ENCODE peak calls at places on chromosomes 13 and 19, in eight cellular contexts. T, D, P, W, K, F, M and A are unnamed samples. For H3K4me1, the result is how much of the 10 kb centered on the place peaks cover.

GRCh38 chr13:32783067-32783466 is 196.8 kb downstream of the PDS5B start:
- DNase-seq in T (no peak), D (peak), P (no peak), W (no peak), K (no peak), F (no peak), M (no peak), A (no peak)

GRCh38 chr19:19434483-19435045 is 29.1 kb downstream of the GATAD2A start:
- DNase-seq in T (no peak), D (peak), P (no peak), W (no peak), K (no peak), F (peak), M (no peak), A (peak)

GRCh38 chr19:13622727-13623126 is 116.4 kb upstream of the CACNA1A start:
- DNase-seq in T (no peak), D (no peak), P (no peak), W (peak), K (no peak), F (no peak), M (no peak), A (no peak)

GRCh38 chr13:67383358-67383757 is 153.2 kb upstream of the PCDH9 start:
- DNase-seq in T (no peak), D (peak), P (no peak), W (no peak), K (no peak), F (no peak), M (no peak), A (no peak)

GRCh38 chr19:13146763-13147563 is 3.2 kb downstream of the STX10 start:
- DNase-seq in T (no peak), D (no peak), P (peak), W (no peak), K (no peak), F (peak), M (no peak), A (peak)

GRCh38 chr13:94369862-94370491 is 109.5 kb downstream of the DCT start:
- DNase-seq in T (no peak), D (peak), P (no peak), W (no peak), K (no peak), F (peak), M (no peak), A (no peak)

GRCh38 chr13:108402850-108403249 is 133.3 kb downstream of the TNFSF13B start:
- DNase-seq in T (no peak), D (no peak), P (no peak), W (peak), K (no peak), F (no peak), M (no peak), A (no peak)

GRCh38 chr13:32225494-32225931 is 89.7 kb downstream of the ZAR1L start:
- DNase-seq in T (no peak), D (peak), P (no peak), W (no peak), K (no peak), F (no peak), M (no peak), A (no peak)

GRCh38 chr19:2923510-2923909 is 21.3 kb downstream of the ZNF77 start:
- DNase-seq in T (no peak), D (peak), P (no peak), W (no peak), K (no peak), F (peak), M (no peak), A (no peak)

GRCh38 chr13:41056194-41056593 is 5.1 kb upstream of the WBP4 start:
- DNase-seq in T (no peak), D (no peak), P (no peak), W (no peak), K (no peak), F (no peak), M (no peak), A (no peak)

GRCh38 chr13:28286263-28286662 is 147.9 kb downstream of the PAN3 start:
- DNase-seq in T (no peak), D (no peak), P (no peak), W (no peak), K (no peak), F (no peak), M (no peak), A (no peak)

GRCh38 chr13:67416047-67416925 is 186.2 kb upstream of the PCDH9 start:
- DNase-seq in T (no peak), D (peak), P (peak), W (peak), K (no peak), F (peak), M (no peak), A (peak)

GRCh38 chr13:109844396-109844795 is 58.0 kb upstream of the IRS2 start:
- DNase-seq in T (no peak), D (peak), P (no peak), W (no peak), K (no peak), F (no peak), M (no peak), A (no peak)

GRCh38 chr19:18594096-18594823 is 5.7 kb downstream of the REX1BD start:
- DNase-seq in T (peak), D (peak), P (peak), W (peak), K (peak), F (peak), M (peak), A (no peak)

GRCh38 chr13:24502567-24503375 is 9.8 kb downstream of the PARP4 start:
- DNase-seq in T (no peak), D (peak), P (no peak), W (peak), K (no peak), F (peak), M (no peak), A (no peak)

GRCh38 chr19:53010494-53010893 is 3.2 kb upstream of the ERVV-1 start:
- DNase-seq in T (no peak), D (no peak), P (no peak), W (peak), K (no peak), F (no peak), M (no peak), A (no peak)

GRCh38 chr19:32388393-32388724 is 17.2 kb upstream of the DPY19L3 start:
- DNase-seq in T (no peak), D (no peak), P (no peak), W (no peak), K (no peak), F (no peak), M (no peak), A (no peak)

GRCh38 chr13:75101997-75102720 is 379.8 kb downstream of the TBC1D4 start:
- DNase-seq in T (no peak), D (peak), P (no peak), W (peak), K (no peak), F (no peak), M (no peak), A (no peak)

GRCh38 chr13:33319859-33320258 is 34.3 kb upstream of the STARD13 start:
- DNase-seq in T (no peak), D (no peak), P (no peak), W (no peak), K (no peak), F (no peak), M (no peak), A (no peak)

GRCh38 chr13:33307820-33308219 is 22.3 kb upstream of the STARD13 start:
- DNase-seq in T (no peak), D (peak), P (no peak), W (no peak), K (no peak), F (no peak), M (no peak), A (no peak)

GRCh38 chr13:29917573-29918091 is 67.2 kb upstream of the UBL3 start:
- DNase-seq in T (no peak), D (no peak), P (no peak), W (no peak), K (no peak), F (no peak), M (no peak), A (no peak)

GRCh38 chr13:29849071-29849541 is 1.3 kb downstream of the UBL3 start:
- DNase-seq in T (peak), D (peak), P (peak), W (peak), K (peak), F (peak), M (peak), A (no peak)

DNA sequence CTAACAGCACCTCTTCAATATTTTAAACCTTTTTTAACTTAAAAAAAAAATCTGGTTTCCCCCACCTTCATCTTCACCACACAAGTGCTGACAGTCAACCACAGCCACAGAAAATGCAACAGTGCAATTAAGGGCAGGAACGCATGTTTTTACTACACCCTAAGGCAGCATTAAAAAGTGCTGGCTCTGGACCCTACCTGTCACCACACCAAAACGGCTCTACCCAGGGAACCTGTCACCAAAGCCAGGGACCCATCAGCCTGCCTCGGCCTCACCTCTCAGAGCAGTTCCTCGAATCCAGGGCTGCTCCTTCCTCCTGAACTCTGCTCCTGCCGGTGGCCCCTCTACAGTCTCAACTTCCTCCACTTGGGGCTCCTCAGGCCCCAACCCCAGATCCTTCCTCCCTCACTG is 22.5 kb upstream of the SLC35E1 start:
- DNase-seq in T (peak), D (no peak), P (no peak), W (no peak), K (no peak), F (no peak), M (no peak), A (no peak)
- H3K4me1 ChIP-seq in T (under half), D (under half), P (under half), W (under half), K (under half), F (half or more), M (under half), A (under half)

DNA sequence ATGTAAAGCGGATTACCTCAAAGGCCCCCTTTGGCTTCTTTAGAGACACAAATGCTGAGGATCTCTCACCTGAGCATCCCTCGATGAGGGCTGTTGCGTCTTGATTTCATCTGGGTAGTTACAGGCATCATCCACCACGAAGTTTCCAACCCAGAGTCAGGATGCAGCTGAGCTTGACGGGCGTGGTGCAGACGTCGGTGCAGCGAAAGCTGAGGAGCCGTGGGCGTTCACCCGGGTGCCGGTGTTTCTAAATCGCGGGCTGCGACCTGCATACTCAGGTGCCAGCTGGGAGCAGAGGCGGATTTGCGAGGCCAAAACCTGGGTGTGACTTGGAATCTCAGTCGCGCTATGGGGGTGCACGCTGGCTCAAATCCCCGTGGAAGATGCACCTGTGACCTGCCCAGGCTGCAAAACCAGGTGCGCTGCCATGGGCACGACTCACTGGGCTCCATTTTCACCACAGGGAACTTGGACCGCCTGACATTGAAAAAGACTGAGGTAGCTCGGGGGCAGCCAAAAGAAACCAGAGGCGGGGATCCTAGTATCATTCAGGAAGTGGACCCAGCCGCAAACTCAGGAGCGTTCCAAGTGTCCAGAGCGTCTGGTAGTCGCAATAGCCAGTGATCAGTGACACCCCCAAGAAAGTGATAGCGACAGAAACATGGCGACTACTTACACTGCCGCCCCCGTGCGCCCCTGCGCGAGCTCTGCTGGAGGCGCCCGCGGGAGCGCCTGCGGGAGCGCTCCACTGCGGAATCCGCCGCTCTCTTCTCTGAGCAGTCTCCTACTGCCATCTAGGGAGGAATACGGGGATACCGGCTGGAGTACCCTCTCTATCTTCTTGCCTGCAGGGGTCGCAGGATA is 36.4 kb upstream of the IGFL4 start:
- DNase-seq in T (no peak), D (peak), P (peak), W (peak), K (no peak), F (peak), M (no peak), A (no peak)
- H3K4me3 ChIP-seq in T (no peak), D (peak), P (peak), W (peak), K (peak), F (peak), M (no peak), A (no peak)

GRCh38 chr13:43694265-43694664 is 92.5 kb downstream of the ENOX1 start:
- DNase-seq in T (no peak), D (no peak), P (no peak), W (no peak), K (no peak), F (no peak), M (no peak), A (no peak)
- H3K4me1 ChIP-seq in T (under half), D (under half), P (under half), W (under half), K (under half), F (under half), M (under half), A (under half)

DNA sequence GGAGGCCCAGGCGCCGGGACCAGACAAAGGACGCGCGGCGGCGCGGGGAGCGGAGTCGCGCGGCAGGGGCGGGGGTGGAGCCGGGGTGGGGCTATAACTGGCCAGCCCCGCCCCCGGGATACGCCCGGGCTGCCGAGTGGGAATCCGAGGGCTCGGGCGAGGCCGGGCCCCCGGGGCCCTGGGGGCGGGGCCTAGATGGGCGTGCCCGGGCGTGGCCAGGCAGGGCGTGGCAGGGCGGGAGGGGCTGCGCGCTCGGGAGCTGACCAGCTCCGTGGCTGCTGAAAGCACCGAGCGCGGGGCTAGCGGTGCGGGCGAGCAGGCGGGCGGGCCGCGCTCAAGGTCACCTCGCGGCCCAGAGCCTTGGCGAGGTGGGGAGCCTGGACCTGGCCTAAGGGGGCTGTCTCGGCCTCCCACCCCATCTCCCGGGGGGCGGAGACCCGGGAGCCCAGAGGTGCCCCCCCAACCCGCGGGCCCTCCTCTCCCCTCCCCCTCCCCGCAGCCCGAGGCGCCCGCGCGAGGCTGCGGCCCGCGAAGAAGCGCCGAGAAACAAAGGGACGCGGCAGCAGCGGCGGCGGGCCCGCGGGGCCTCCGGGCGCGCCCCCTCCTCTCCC is 1.3 kb downstream of the ELAVL3 start:
- DNase-seq in T (no peak), D (no peak), P (peak), W (peak), K (no peak), F (peak), M (no peak), A (no peak)
- H3K4me3 ChIP-seq in T (no peak), D (no peak), P (no peak), W (peak), K (no peak), F (peak), M (no peak), A (no peak)

DNA sequence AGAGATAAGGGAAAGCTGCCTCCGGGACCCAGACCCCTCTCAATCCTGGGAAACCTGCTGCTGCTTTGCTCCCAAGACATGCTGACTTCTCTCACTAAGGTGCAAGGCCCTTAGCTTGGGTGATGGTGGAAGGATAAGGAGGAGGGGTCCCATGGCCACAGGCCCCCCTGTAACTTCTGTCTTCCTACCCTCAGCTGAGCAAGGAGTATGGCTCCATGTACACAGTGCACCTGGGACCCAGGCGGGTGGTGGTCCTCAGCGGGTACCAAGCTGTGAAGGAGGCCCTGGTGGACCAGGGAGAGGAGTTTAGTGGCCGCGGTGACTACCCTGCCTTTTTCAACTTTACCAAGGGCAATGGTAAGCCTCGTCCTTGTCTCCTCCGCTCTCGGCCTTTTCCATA is 2.0 kb downstream of the CYP2F1 start:
- DNase-seq in T (no peak), D (no peak), P (no peak), W (no peak), K (no peak), F (no peak), M (no peak), A (no peak)
- H3K4me1 ChIP-seq in T (under half), D (under half), P (under half), W (under half), K (under half), F (under half), M (under half), A (under half)